ENCODE peak calls at places on chromosome 13, in five cellular contexts. H is H1, E is HCT116, C is K562, R is GM12878. F is an unnamed sample.

GRCh38 chr13:43391021-43391420 is 367.6 kb downstream of the DNAJC15 start:
- DNase-seq in H (no peak), E (no peak), C (no peak), R (no peak), F (no peak)

GRCh38 chr13:49086711-49087110 is 111.0 kb downstream of the FNDC3A start:
- DNase-seq in H (no peak), E (peak), C (no peak), R (no peak), F (no peak)

GRCh38 chr13:97627566-97627965 is 193.6 kb downstream of the RAP2A start:
- DNase-seq in H (no peak), E (no peak), C (peak), R (no peak), F (no peak)

GRCh38 chr13:104106705-104107393 is 1040.6 kb upstream of the SLC10A2 start:
- DNase-seq in H (peak), E (no peak), C (no peak), R (no peak), F (no peak)

GRCh38 chr13:91242652-91243051 is 104.8 kb upstream of the MIR17HG start:
- DNase-seq in H (no peak), E (no peak), C (no peak), R (no peak), F (no peak)

GRCh38 chr13:92677571-92677970 is 549.0 kb upstream of the GPC6 start:
- DNase-seq in H (no peak), E (no peak), C (no peak), R (no peak), F (no peak)

GRCh38 chr13:97723655-97724054 is 229.8 kb upstream of the IPO5 start:
- DNase-seq in H (no peak), E (no peak), C (no peak), R (no peak), F (no peak)

GRCh38 chr13:26663801-26664200 is 96.8 kb downstream of the GPR12 start:
- DNase-seq in H (no peak), E (no peak), C (no peak), R (no peak), F (no peak)

GRCh38 chr13:101979825-101980224 is 422.0 kb downstream of the FGF14 start:
- DNase-seq in H (no peak), E (no peak), C (no peak), R (no peak), F (no peak)

GRCh38 chr13:23810842-23811241 is 78.4 kb downstream of the MIPEP start:
- DNase-seq in H (no peak), E (no peak), C (no peak), R (no peak), F (no peak)

GRCh38 chr13:21683034-21683733 is 12.3 kb downstream of the FGF9 start:
- DNase-seq in H (no peak), E (no peak), C (no peak), R (no peak), F (no peak)

GRCh38 chr13:30169442-30169841 is 137.9 kb downstream of the KATNAL1 start:
- DNase-seq in H (no peak), E (no peak), C (no peak), R (no peak), F (no peak)

GRCh38 chr13:30170569-30170968 is 136.8 kb downstream of the KATNAL1 start:
- DNase-seq in H (no peak), E (no peak), C (no peak), R (no peak), F (no peak)

GRCh38 chr13:30165071-30165470 is 142.3 kb downstream of the KATNAL1 start:
- DNase-seq in H (no peak), E (no peak), C (no peak), R (no peak), F (no peak)

GRCh38 chr13:30164141-30164540 is 143.2 kb downstream of the KATNAL1 start:
- DNase-seq in H (no peak), E (no peak), C (no peak), R (no peak), F (no peak)

GRCh38 chr13:30165791-30166190 is 141.6 kb downstream of the KATNAL1 start:
- DNase-seq in H (no peak), E (no peak), C (no peak), R (no peak), F (no peak)
- TF ChIP-seq ZNF274 in H (no peak), E (no peak), C (no peak), R (no peak), F (no peak)

DNA sequence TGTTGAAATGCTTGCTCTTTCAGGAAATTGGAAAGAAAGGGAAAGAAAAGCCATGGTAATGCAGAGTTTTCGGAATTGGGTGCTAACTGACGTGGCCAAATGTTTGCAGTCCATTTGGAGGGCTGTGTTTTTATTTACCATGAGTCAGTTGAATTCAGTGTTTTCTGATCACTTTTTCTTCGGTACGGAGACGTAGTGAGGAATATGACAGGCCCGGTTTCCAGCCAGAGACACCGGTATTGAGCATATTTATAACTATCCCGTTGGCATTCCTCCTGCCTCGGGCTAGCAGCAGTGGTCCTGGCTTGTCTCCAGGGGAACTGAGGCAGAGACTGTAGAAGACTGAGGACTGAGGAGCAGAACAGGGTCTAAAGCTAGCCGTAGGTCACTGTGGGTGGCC is 1.0 kb downstream of the CDC16 start:
- DNase-seq in H (no peak), E (no peak), C (no peak), R (no peak), F (no peak)
- TF ChIP-seq ZNF274 in H (no peak), E (no peak), C (no peak), R (no peak), F (no peak)

GRCh38 chr13:98819382-98819781 is 66.9 kb upstream of the SLC15A1 start:
- DNase-seq in H (no peak), E (no peak), C (no peak), R (no peak), F (no peak)
- TF ChIP-seq ZNF274 in H (no peak), E (no peak), C (no peak), R (no peak), F (no peak)

DNA sequence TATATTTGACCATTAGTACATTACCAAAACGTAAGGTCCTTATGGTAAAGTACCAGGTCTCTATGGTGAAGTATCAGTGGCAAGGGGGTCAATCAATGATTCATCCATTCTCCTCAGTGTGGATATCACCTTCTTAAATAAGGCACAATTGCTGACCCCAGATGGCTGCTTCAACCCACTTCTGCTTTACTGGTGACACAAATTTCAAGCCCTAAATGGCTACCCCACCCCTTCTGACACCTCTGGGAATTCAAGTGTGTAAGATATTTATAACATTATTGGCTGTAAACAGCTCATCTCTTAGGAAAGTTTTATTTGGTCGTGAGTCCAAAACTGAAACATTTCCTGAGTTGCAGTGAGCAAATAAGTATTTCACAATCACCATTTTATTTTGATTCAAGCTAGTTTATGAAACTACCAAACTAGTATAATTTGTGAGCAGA is 7.9 kb upstream of the WBP4 start:
- DNase-seq in H (no peak), E (no peak), C (no peak), R (peak), F (no peak)
- TF ChIP-seq ZNF274 in H (no peak), E (no peak), C (no peak), R (no peak), F (no peak)

GRCh38 chr13:93848247-93848646 is 621.6 kb downstream of the GPC6 start:
- DNase-seq in H (no peak), E (no peak), C (no peak), R (no peak), F (no peak)

GRCh38 chr13:93843082-93843481 is 616.5 kb downstream of the GPC6 start:
- DNase-seq in H (no peak), E (no peak), C (no peak), R (no peak), F (no peak)

DNA sequence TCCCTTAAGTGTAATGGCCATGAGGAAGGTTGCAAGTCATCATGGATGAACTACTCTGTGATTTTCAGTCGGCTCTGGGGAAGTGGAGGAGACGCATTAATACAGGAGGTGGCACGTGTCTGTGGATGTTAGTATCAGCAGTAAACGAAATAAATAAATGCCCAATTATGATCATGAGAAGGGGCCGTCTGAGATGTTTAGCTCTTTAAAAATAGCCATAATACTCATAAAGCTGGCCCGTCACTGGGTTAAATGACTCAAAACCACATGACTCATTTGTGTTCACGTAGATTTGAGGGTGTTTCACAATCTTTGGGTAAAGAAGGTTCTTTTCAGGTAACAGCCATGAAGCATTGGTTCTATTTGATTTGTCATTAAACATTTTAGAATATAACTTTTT is 620.6 kb downstream of the GPC6 start:
- DNase-seq in H (no peak), E (no peak), C (no peak), R (no peak), F (no peak)
- TF ChIP-seq ZNF274 in H (no peak), E (no peak), C (no peak), R (no peak), F (no peak)

GRCh38 chr13:27988520-27988919 is at the start of gene URAD:
- DNase-seq in H (no peak), E (no peak), C (no peak), R (no peak), F (no peak)
- TF ChIP-seq ZNF274 in H (no peak), E (no peak), C (no peak), R (no peak), F (no peak)

DNA sequence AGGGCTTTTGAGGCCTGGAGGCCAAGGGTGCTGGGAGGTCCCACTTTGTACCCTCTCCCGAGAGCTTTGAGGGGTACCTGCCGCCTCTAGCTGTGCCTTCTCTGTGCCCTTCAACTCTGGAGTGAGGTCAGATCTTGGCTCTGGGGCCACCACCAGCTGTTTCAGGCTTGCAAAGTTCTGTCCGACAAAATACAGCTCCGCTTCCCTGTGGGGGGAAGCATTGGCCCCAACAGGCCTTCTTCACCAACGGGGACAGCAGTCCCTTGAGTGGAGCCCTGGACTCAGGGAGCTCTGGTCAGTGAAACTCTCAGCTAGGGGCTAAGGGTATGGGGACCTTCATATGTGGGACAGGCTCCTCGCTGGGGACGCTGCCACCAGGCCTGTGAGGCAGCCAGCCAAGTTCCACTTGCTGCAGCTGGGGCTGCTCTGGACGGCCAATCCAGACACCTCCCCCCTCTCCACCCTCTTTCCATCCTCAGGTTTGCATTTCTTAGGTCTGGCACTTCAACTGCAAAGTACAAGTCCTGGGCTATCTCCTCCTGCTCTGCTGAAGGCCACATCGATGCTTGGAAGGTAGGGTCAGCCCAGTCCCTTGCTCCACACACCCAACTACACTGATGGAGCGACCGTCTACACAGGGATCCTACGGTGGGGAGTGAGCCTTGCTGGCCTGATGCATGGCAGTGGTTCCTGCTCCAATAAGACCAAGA is 46.8 kb downstream of the C13orf46 start:
- DNase-seq in H (no peak), E (no peak), C (no peak), R (no peak), F (no peak)
- TF ChIP-seq ZNF274 in H (no peak), E (no peak), C (no peak), R (no peak), F (no peak)